ENCODE peak calls at places on chromosome 16, in eight cellular contexts. O, T, J, S, A, K, L and X are unnamed samples. For H3K4me1, the result is how much of the 10 kb centered on the place peaks cover.

GRCh38 chr16:30063893-30064745 is 1.4 kb upstream of the ALDOA start:
- DNase-seq in O (peak), T (peak), J (peak), S (peak), A (peak), K (peak), L (peak), X (peak)

GRCh38 chr16:17777461-17777863 is 306.7 kb upstream of the XYLT1 start:
- DNase-seq in O (no peak), T (no peak), J (no peak), S (no peak), A (peak), K (no peak), L (no peak), X (no peak)

GRCh38 chr16:87823146-87823929 is 46.0 kb downstream of the SLC7A5 start:
- DNase-seq in O (no peak), T (no peak), J (no peak), S (no peak), A (no peak), K (no peak), L (no peak), X (no peak)

GRCh38 chr16:19909750-19910322 is 25.2 kb upstream of the GPRC5B start:
- DNase-seq in O (no peak), T (no peak), J (no peak), S (no peak), A (peak), K (no peak), L (no peak), X (no peak)

GRCh38 chr16:84459941-84460405 is 44.5 kb downstream of the MEAK7 start:
- DNase-seq in O (no peak), T (no peak), J (peak), S (no peak), A (no peak), K (no peak), L (no peak), X (no peak)

GRCh38 chr16:51982715-51983680 is 563.9 kb downstream of the TOX3 start:
- DNase-seq in O (peak), T (no peak), J (no peak), S (peak), A (peak), K (no peak), L (peak), X (no peak)

GRCh38 chr16:58290861-58291260 is 4.0 kb downstream of the PRSS54 start:
- DNase-seq in O (no peak), T (no peak), J (no peak), S (no peak), A (no peak), K (no peak), L (no peak), X (no peak)

GRCh38 chr16:73890524-73891500 is 405.8 kb upstream of the PSMD7 start:
- DNase-seq in O (no peak), T (no peak), J (no peak), S (no peak), A (no peak), K (no peak), L (no peak), X (no peak)

GRCh38 chr16:57062329-57062728 is 30.1 kb upstream of the CPNE2 start:
- DNase-seq in O (no peak), T (no peak), J (no peak), S (peak), A (no peak), K (no peak), L (no peak), X (no peak)

GRCh38 chr16:13313351-13313750 is 412.0 kb downstream of the SHISA9 start:
- DNase-seq in O (no peak), T (no peak), J (no peak), S (no peak), A (no peak), K (no peak), L (no peak), X (no peak)

GRCh38 chr16:69118468-69118867 is 13.0 kb downstream of the HAS3 start:
- DNase-seq in O (no peak), T (no peak), J (no peak), S (no peak), A (no peak), K (no peak), L (no peak), X (no peak)

GRCh38 chr16:57703416-57704010 is 8.9 kb downstream of the DRC7 start:
- DNase-seq in O (no peak), T (no peak), J (no peak), S (no peak), A (no peak), K (no peak), L (no peak), X (no peak)

GRCh38 chr16:86961133-86961720 is 356.0 kb downstream of the C16orf95 start:
- DNase-seq in O (no peak), T (no peak), J (no peak), S (no peak), A (peak), K (no peak), L (no peak), X (no peak)

GRCh38 chr16:24689128-24689527 is 40.3 kb upstream of the TNRC6A start:
- DNase-seq in O (no peak), T (no peak), J (no peak), S (peak), A (peak), K (no peak), L (peak), X (no peak)

GRCh38 chr16:53829186-53829747 is 125.3 kb downstream of the FTO start:
- DNase-seq in O (no peak), T (no peak), J (no peak), S (no peak), A (no peak), K (no peak), L (no peak), X (no peak)

GRCh38 chr16:81189100-81189664 is 49.3 kb upstream of the BCO1 start:
- DNase-seq in O (no peak), T (peak), J (no peak), S (peak), A (peak), K (peak), L (no peak), X (peak)

GRCh38 chr16:11675561-11676511 is 7.6 kb downstream of the SNN start:
- DNase-seq in O (no peak), T (peak), J (no peak), S (no peak), A (no peak), K (peak), L (peak), X (peak)

GRCh38 chr16:11729787-11730186 is 12.9 kb downstream of the TXNDC11 start:
- DNase-seq in O (no peak), T (no peak), J (no peak), S (no peak), A (no peak), K (no peak), L (no peak), X (no peak)

GRCh38 chr16:14510939-14511797 is 118.9 kb downstream of the PARN start:
- DNase-seq in O (no peak), T (no peak), J (no peak), S (no peak), A (peak), K (no peak), L (peak), X (no peak)

GRCh38 chr16:66800856-66801255 is 528 bp downstream of the TERB1 start:
- DNase-seq in O (no peak), T (no peak), J (no peak), S (peak), A (no peak), K (no peak), L (no peak), X (no peak)

GRCh38 chr16:82582971-82583370 is 43.8 kb upstream of the CDH13 start:
- DNase-seq in O (no peak), T (no peak), J (no peak), S (no peak), A (no peak), K (no peak), L (no peak), X (no peak)

GRCh38 chr16:69077251-69077650 is 28.2 kb upstream of the HAS3 start:
- DNase-seq in O (no peak), T (no peak), J (no peak), S (no peak), A (peak), K (no peak), L (peak), X (no peak)

GRCh38 chr16:2091722-2092620 is 43.7 kb downstream of the PKD1 start:
- DNase-seq in O (no peak), T (no peak), J (no peak), S (peak), A (no peak), K (no peak), L (no peak), X (no peak)

GRCh38 chr16:78140818-78141466 is 41.5 kb downstream of the WWOX start:
- DNase-seq in O (no peak), T (no peak), J (no peak), S (no peak), A (no peak), K (no peak), L (no peak), X (no peak)

GRCh38 chr16:10862432-10862831 is 14.6 kb upstream of the CIITA start:
- DNase-seq in O (no peak), T (no peak), J (no peak), S (no peak), A (peak), K (no peak), L (peak), X (peak)

GRCh38 chr16:9309844-9310243 is 218.4 kb downstream of the HAPSTR1 start:
- DNase-seq in O (no peak), T (no peak), J (no peak), S (no peak), A (no peak), K (no peak), L (no peak), X (no peak)

GRCh38 chr16:26598061-26598460 is 468.7 kb upstream of the C16orf82 start:
- DNase-seq in O (peak), T (no peak), J (peak), S (no peak), A (no peak), K (no peak), L (no peak), X (no peak)

GRCh38 chr16:81697321-81697885 is 81.7 kb upstream of the PLCG2 start:
- DNase-seq in O (peak), T (peak), J (peak), S (peak), A (peak), K (peak), L (peak), X (peak)

GRCh38 chr16:78045865-78046581 is 23.7 kb downstream of the CLEC3A start:
- DNase-seq in O (peak), T (peak), J (no peak), S (peak), A (peak), K (peak), L (peak), X (peak)

GRCh38 chr16:13099822-13100221 is 198.4 kb downstream of the SHISA9 start:
- DNase-seq in O (no peak), T (no peak), J (no peak), S (no peak), A (no peak), K (no peak), L (no peak), X (no peak)

GRCh38 chr16:57167951-57168350 is 17.9 kb downstream of the PSME3IP1 start:
- DNase-seq in O (peak), T (no peak), J (no peak), S (peak), A (peak), K (no peak), L (peak), X (no peak)

GRCh38 chr16:77374384-77374783 is 60.5 kb downstream of the ADAMTS18 start:
- DNase-seq in O (no peak), T (no peak), J (no peak), S (no peak), A (no peak), K (no peak), L (no peak), X (no peak)

GRCh38 chr16:18950469-18951185 is 24.4 kb upstream of the SMG1 start:
- DNase-seq in O (no peak), T (no peak), J (no peak), S (no peak), A (no peak), K (no peak), L (no peak), X (no peak)

GRCh38 chr16:67848118-67848517 is 625 bp upstream of the CENPT start:
- DNase-seq in O (no peak), T (no peak), J (no peak), S (no peak), A (no peak), K (no peak), L (no peak), X (no peak)
- H3K4me3 ChIP-seq in O (peak), T (peak), J (peak), S (peak), A (peak), K (peak), L (peak), X (peak)

DNA sequence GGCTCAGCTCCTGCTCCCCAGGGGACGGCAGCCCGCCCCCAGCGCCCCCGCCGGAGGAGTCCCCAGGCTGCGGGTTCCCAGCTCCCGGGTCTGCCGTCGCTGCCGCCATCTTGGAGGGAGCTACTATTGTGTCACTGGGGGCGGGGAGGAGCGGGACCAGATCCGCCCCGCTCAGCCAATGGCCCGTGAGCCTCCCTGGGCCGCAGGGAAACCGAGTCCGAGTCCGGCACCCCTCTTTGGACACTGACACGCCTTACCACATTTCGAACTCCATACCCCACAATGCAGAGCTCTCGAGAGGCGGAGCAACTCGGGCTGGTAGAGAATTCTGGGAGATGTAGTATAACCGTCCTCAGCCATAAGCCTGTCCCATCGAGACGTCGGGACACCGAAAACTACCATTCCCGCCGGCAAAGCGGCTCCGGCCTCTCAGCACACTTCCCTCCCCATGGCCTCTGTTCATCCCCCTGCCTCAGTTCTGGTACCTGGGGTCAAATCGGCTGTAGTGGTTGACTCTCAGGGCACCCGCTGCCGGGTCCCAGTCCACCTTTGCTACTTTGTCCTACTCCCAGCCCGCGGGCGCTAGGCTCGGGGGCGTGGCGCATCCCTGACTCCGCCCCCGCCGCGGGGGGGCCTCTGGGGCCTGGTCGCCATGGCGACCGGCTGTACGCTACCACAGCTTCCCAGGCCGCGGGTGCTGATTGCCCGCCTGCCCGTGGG is at the start of the genes RANBP10 and TSNAXIP1:
- DNase-seq in O (peak), T (peak), J (peak), S (peak), A (peak), K (peak), L (peak), X (peak)
- H3K4me1 ChIP-seq in O (under half), T (under half), J (under half), S (under half), A (under half), K (under half), L (under half), X (under half)

GRCh38 chr16:3186946-3187690 is 886 bp upstream of the OR1F1 start:
- DNase-seq in O (no peak), T (no peak), J (no peak), S (no peak), A (no peak), K (no peak), L (no peak), X (no peak)

GRCh38 chr16:3183445-3184139 is 4.4 kb upstream of the OR1F1 start:
- DNase-seq in O (no peak), T (no peak), J (no peak), S (no peak), A (no peak), K (no peak), L (no peak), X (no peak)

GRCh38 chr16:3179651-3180050 is 8.4 kb upstream of the OR1F1 start:
- DNase-seq in O (no peak), T (no peak), J (no peak), S (no peak), A (no peak), K (no peak), L (no peak), X (no peak)

GRCh38 chr16:3180445-3180878 is 7.5 kb upstream of the OR1F1 start:
- DNase-seq in O (no peak), T (no peak), J (no peak), S (no peak), A (peak), K (no peak), L (peak), X (no peak)

GRCh38 chr16:3182608-3183444 is 5.2 kb upstream of the OR1F1 start:
- DNase-seq in O (peak), T (no peak), J (peak), S (peak), A (peak), K (no peak), L (peak), X (peak)
- H3K4me3 ChIP-seq in O (peak), T (peak), J (peak), S (peak), A (peak), K (peak), L (peak), X (no peak)

GRCh38 chr16:89409161-89409711 is 81.1 kb downstream of the ANKRD11 start:
- DNase-seq in O (peak), T (no peak), J (peak), S (no peak), A (no peak), K (no peak), L (no peak), X (no peak)

GRCh38 chr16:89410322-89410721 is 80.0 kb downstream of the ANKRD11 start:
- DNase-seq in O (no peak), T (no peak), J (no peak), S (no peak), A (no peak), K (no peak), L (no peak), X (no peak)

GRCh38 chr16:89410794-89411309 is 79.5 kb downstream of the ANKRD11 start:
- DNase-seq in O (peak), T (peak), J (no peak), S (peak), A (peak), K (peak), L (no peak), X (peak)

GRCh38 chr16:89412811-89413210 is 77.5 kb downstream of the ANKRD11 start:
- DNase-seq in O (no peak), T (peak), J (no peak), S (peak), A (no peak), K (no peak), L (no peak), X (no peak)

DNA sequence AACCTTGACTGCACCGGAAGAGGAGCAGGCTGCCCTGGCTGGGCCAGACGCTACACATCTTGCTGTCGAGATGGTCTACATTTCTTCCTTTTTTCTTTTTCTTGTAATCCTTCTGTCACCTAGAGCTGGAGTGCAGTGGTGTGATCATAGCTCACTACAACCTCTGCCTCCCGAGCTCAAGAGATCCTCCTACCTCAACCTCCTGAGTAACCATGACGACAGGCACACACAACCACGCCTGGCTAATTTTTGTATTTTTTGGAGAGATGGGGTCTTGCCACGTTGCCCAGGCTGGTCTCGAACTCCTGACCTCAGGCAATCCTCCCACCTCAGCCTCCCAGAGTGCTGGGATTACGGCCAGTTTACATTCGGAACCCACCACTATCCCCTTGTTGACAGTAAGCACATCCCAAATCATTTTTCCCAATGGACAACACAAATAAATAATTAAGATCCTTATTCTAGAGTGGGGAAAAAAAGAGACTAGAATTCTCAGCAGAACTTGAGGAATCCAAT is 79.0 kb downstream of the ANKRD11 start:
- DNase-seq in O (no peak), T (no peak), J (no peak), S (no peak), A (no peak), K (no peak), L (no peak), X (peak)
- H3K4me1 ChIP-seq in O (half or more), T (half or more), J (half or more), S (half or more), A (half or more), K (under half), L (half or more), X (under half)

GRCh38 chr16:85557976-85558589 is 55.0 kb upstream of the GSE1 start:
- DNase-seq in O (peak), T (no peak), J (no peak), S (no peak), A (no peak), K (peak), L (no peak), X (peak)
- H3K4me3 ChIP-seq in O (peak), T (peak), J (peak), S (peak), A (peak), K (peak), L (peak), X (peak)

DNA sequence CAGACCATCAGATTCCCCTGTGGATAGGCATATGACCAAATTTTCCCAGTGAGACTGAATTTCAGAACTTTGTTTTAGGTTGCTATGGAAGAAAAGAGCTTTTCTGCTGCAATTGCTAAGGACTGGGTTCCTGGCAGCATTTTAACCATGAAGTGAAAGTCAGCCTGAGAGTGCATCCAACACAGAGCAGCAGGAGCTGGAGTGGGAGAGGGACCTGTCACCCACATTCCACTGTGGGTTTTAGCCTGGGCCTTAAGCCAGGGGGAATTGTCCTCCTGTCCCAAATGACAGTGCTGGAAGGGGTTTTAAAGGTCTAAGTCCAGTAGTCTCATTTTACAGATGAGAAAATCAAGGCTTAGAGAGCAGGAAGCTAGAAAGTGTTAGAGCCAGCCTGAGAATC is 203.5 kb upstream of the N4BP1 start:
- DNase-seq in O (no peak), T (no peak), J (no peak), S (no peak), A (no peak), K (no peak), L (no peak), X (no peak)
- H3K4me1 ChIP-seq in O (under half), T (under half), J (under half), S (under half), A (under half), K (under half), L (under half), X (under half)